ENCODE peak calls at places on chromosomes 11 and 22, in six cellular contexts. X is tibial nerve, M is GM12865, G is OCI-LY7, K is hepatocyte, Q is A549. E is an unnamed sample.

GRCh38 chr11:118715245-118715807 is 35.9 kb upstream of the TREH start:
- DNase-seq in G (peak; percentile 23), M (peak; percentile 57), X (no peak), Q (no peak), K (no peak), E (no peak)

GRCh38 chr11:2138436-2139117 is 612 bp downstream of the IGF2 start:
- DNase-seq in M (no peak), K (peak; percentile 55), Q (no peak), G (no peak), X (no peak), E (no peak)

GRCh38 chr11:13357232-13357631 is 79.6 kb downstream of the BMAL1 start:
- DNase-seq in M (no peak), K (no peak), Q (no peak), G (no peak), X (no peak), E (no peak)

GRCh38 chr22:41535244-41535643 is 9.0 kb downstream of the POLR3H start:
- DNase-seq in X (no peak), K (peak; percentile 52), Q (peak; percentile 52), G (no peak), M (no peak), E (no peak)

GRCh38 chr22:19760652-19761002 is at the start of gene TBX1:
- DNase-seq in K (no peak), X (no peak), G (no peak), Q (no peak), M (no peak), E (no peak)

GRCh38 chr22:32761251-32761903 is 40.1 kb upstream of the TIMP3 start:
- DNase-seq in M (no peak), Q (no peak), K (no peak), X (no peak), G (no peak), E (no peak)

GRCh38 chr11:65288706-65289536 is 25.7 kb upstream of the CDC42EP2 start:
- DNase-seq in X (no peak), Q (no peak), K (no peak), M (no peak), G (no peak), E (no peak)

GRCh38 chr11:2210366-2211112 is 38.9 kb upstream of the TH start:
- DNase-seq in K (no peak), G (no peak), X (no peak), Q (no peak), M (no peak), E (no peak)

GRCh38 chr11:82557274-82557673 is 176.4 kb downstream of the FAM181B start:
- DNase-seq in Q (no peak), X (peak; percentile 30), G (peak; percentile 74), M (peak; percentile 53), K (no peak), E (peak; percentile 22)

GRCh38 chr22:28983190-28983589 is 78.4 kb downstream of the C22orf31 start:
- DNase-seq in G (no peak), M (no peak), K (no peak), X (no peak), Q (no peak), E (no peak)

GRCh38 chr11:106276859-106277436 is 199.5 kb downstream of the AASDHPPT start:
- DNase-seq in M (peak; percentile 3), X (no peak), Q (peak; percentile 3), G (no peak), K (no peak), E (no peak)

GRCh38 chr11:107576497-107577086 is 11.1 kb upstream of the ALKBH8 start:
- DNase-seq in K (peak; percentile 65), Q (no peak), G (peak; percentile 63), M (peak; percentile 52), X (peak; percentile 86), E (peak; percentile 61)

GRCh38 chr11:64447717-64448598 is 89.0 kb downstream of the RPS6KA4 start:
- DNase-seq in M (peak; percentile 42), X (peak; percentile 9), G (peak; percentile 76), K (peak; percentile 30), Q (no peak), E (peak; percentile 45)

GRCh38 chr11:109970516-109971183 is 122.5 kb upstream of the ZC3H12C start:
- DNase-seq in K (no peak), Q (no peak), M (peak; percentile 81), X (no peak), G (no peak), E (no peak)

GRCh38 chr11:77204792-77205466 is 76.9 kb downstream of the MYO7A start:
- DNase-seq in M (no peak), G (no peak), K (no peak), X (no peak), Q (no peak), E (no peak)

GRCh38 chr22:30312053-30312452 is 14.7 kb downstream of the TBC1D10A start:
- DNase-seq in M (no peak), G (no peak), Q (no peak), X (no peak), K (no peak), E (no peak)

GRCh38 chr22:39204216-39204615 is 40.6 kb downstream of the PDGFB start:
- DNase-seq in G (no peak), K (no peak), M (no peak), Q (no peak), X (no peak), E (no peak)

GRCh38 chr11:81237139-81237538 is 1496.5 kb downstream of the FAM181B start:
- DNase-seq in X (peak; percentile 45), Q (peak; percentile 37), G (peak; percentile 19), K (peak; percentile 63), M (peak; percentile 31), E (peak; percentile 7)

GRCh38 chr11:110113507-110113906 is 20.3 kb downstream of the ZC3H12C start:
- DNase-seq in M (no peak), X (no peak), G (no peak), K (no peak), Q (no peak), E (no peak)

GRCh38 chr11:134124660-134125451 is 56.0 kb downstream of the JAM3 start:
- DNase-seq in G (no peak), K (peak; percentile 61), M (no peak), X (no peak), Q (no peak), E (no peak)

GRCh38 chr11:94792453-94792852 is 24.3 kb downstream of the AMOTL1 start:
- DNase-seq in M (no peak), X (no peak), G (no peak), K (no peak), Q (no peak), E (no peak)

GRCh38 chr22:26648011-26648497 is 9.3 kb upstream of the MIAT start:
- DNase-seq in G (peak; percentile 67), M (peak; percentile 24), K (no peak), Q (no peak), X (no peak), E (no peak)

GRCh38 chr11:23112987-23113886 is 253.0 kb upstream of the CCDC179 start:
- DNase-seq in X (no peak), K (peak; percentile 76), Q (peak; percentile 43), G (peak; percentile 34), M (peak; percentile 32), E (peak; percentile 31)

GRCh38 chr11:134668796-134669195 is 256.8 kb upstream of the B3GAT1 start:
- DNase-seq in X (no peak), Q (no peak), K (no peak), M (no peak), G (no peak), E (no peak)

GRCh38 chr22:24465566-24465965 is 29.6 kb upstream of the UPB1 start:
- DNase-seq in X (no peak), M (no peak), Q (peak; percentile 14), G (no peak), K (peak; percentile 58), E (no peak)

GRCh38 chr11:96878299-96879051 is 488.7 kb downstream of the JRKL start:
- DNase-seq in M (no peak), Q (no peak), G (no peak), X (no peak), K (no peak), E (no peak)

DNA sequence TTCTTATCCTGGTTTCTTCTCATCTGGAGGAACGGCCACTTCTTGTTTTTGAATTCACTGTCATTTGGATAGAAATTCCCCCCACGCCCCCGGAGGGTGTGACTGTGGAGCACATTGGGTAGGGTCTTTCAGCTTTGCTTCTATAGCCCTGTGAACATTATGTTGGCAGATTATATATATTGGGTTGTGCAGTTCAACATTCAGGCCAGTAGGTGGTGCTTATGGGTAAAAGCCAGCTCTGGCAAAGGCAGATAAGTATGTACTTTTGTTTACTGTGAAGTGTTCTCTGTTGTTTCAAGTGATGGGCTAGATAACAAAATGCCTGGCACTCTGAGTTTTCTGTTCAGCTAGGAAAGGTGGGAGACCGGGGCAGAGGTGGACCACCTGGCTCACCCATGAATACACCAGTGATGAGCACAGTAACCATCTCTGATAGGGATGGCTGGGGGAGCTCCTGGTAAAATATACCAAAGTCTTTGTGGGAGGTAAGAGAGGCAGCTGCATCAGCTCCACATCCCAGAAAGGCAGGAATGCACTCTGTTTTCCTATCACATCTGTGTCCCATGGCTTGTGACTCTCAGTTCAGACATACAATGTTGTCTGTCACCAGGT is 1348.2 kb upstream of the RAG2 start:
- DNase-seq in K (peak; percentile 49), G (peak; percentile 22), X (no peak), Q (peak; percentile 37), M (peak; percentile 40), E (peak; percentile 6)
- TF ChIP-seq CTCF in K (peak; percentile 62), G (peak; percentile 79), X (peak; percentile 27), Q (no peak), M (peak; percentile 61), E (peak; percentile 64)

GRCh38 chr11:61579398-61580291 is 1.2 kb downstream of the SYT7 start:
- DNase-seq in G (no peak), X (no peak), M (no peak), K (no peak), Q (no peak), E (no peak)
- TF ChIP-seq CTCF in G (no peak), X (no peak), M (no peak), K (no peak), Q (no peak), E (no peak)

DNA sequence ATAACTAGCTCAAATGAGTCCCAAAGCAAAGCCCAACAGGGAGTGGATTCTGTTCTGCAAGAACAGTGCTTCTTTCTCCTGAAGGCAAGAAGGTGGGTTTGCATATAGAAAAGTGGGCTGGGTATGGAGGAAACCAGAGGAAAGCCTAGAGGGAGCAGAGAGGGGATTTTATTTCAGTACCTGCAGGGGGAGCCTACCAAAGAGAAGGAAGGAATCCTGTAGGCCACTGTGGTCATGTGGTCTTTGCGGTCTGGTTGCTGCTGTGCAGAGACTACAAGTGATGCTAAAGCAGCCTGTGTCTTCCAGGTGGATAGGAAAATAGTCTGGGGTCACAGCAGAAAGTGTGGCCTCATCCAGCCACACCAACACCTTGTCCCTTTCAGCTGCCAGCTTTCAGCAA is 33.2 kb upstream of the ZBTB16 start:
- DNase-seq in M (peak; percentile 18), G (peak; percentile 21), Q (peak; percentile 18), K (peak; percentile 31), X (no peak), E (no peak)
- TF ChIP-seq CTCF in M (no peak), G (peak; percentile 52), Q (no peak), K (peak; percentile 15), X (no peak), E (no peak)

GRCh38 chr11:12007769-12008737 is at the start of gene DKK3:
- DNase-seq in Q (no peak), M (no peak), X (no peak), K (peak; percentile 34), G (no peak), E (peak; percentile 14)

GRCh38 chr11:12008790-12009616 is 577 bp upstream of the DKK3 start:
- DNase-seq in K (peak; percentile 77), M (no peak), G (no peak), Q (peak; percentile 38), X (no peak), E (peak; percentile 50)

GRCh38 chr11:12006552-12007229 is 1.7 kb downstream of the DKK3 start:
- DNase-seq in M (no peak), G (no peak), X (no peak), K (no peak), Q (no peak), E (no peak)

GRCh38 chr11:12007230-12007593 is 1.2 kb downstream of the DKK3 start:
- DNase-seq in Q (no peak), G (no peak), M (no peak), X (no peak), K (no peak), E (no peak)

GRCh38 chr11:12009617-12010321 is 1.3 kb upstream of the DKK3 start:
- DNase-seq in G (no peak), Q (peak; percentile 11), K (peak; percentile 29), M (no peak), X (no peak), E (peak; percentile 18)
- TF ChIP-seq CTCF in G (no peak), Q (no peak), K (no peak), M (no peak), X (no peak), E (no peak)